ENCODE peak calls at places on chromosomes 2 and 18, in nine cellular contexts. One of them, this sample, is unnamed.

GRCh38 chr2:27808984-27809383 is 37.5 kb downstream of the MRPL33 start:
- DNase-seq in heart left ventricle: no peak
- DNase-seq in NB4: no peak
- DNase-seq in IMR-90: no peak
- DNase-seq in tibial nerve: no peak
- DNase-seq in Peyer's patch: no peak
- DNase-seq in sigmoid colon: no peak
- DNase-seq in spleen: no peak
- DNase-seq in upper lobe of left lung: no peak
- DNase-seq in this sample: no peak

GRCh38 chr2:152445791-152446201 is 110.8 kb downstream of the FMNL2 start:
- DNase-seq in heart left ventricle: no peak
- DNase-seq in NB4: no peak
- DNase-seq in Peyer's patch: no peak
- DNase-seq in spleen: no peak
- DNase-seq in tibial nerve: peak
- DNase-seq in upper lobe of left lung: no peak
- DNase-seq in IMR-90: peak
- DNase-seq in sigmoid colon: no peak
- DNase-seq in this sample: no peak

GRCh38 chr2:86258106-86258505 is 58.8 kb downstream of the MRPL35 start:
- DNase-seq in spleen: no peak
- DNase-seq in upper lobe of left lung: no peak
- DNase-seq in NB4: no peak
- DNase-seq in Peyer's patch: no peak
- DNase-seq in tibial nerve: no peak
- DNase-seq in heart left ventricle: no peak
- DNase-seq in IMR-90: no peak
- DNase-seq in sigmoid colon: no peak
- DNase-seq in this sample: no peak

GRCh38 chr2:75375646-75376582 is 176.6 kb upstream of the TACR1 start:
- DNase-seq in upper lobe of left lung: no peak
- DNase-seq in tibial nerve: no peak
- DNase-seq in spleen: no peak
- DNase-seq in sigmoid colon: no peak
- DNase-seq in IMR-90: peak
- DNase-seq in NB4: no peak
- DNase-seq in Peyer's patch: no peak
- DNase-seq in heart left ventricle: no peak
- DNase-seq in this sample: no peak

GRCh38 chr2:67476808-67477790 is 80.0 kb downstream of the ETAA1 start:
- DNase-seq in sigmoid colon: peak
- DNase-seq in NB4: peak
- DNase-seq in IMR-90: peak
- DNase-seq in Peyer's patch: no peak
- DNase-seq in tibial nerve: no peak
- DNase-seq in spleen: no peak
- DNase-seq in heart left ventricle: no peak
- DNase-seq in upper lobe of left lung: no peak
- DNase-seq in this sample: no peak

GRCh38 chr2:155377178-155377780 is 678.8 kb downstream of the KCNJ3 start:
- DNase-seq in spleen: no peak
- DNase-seq in NB4: peak
- DNase-seq in heart left ventricle: no peak
- DNase-seq in IMR-90: peak
- DNase-seq in Peyer's patch: no peak
- DNase-seq in upper lobe of left lung: no peak
- DNase-seq in sigmoid colon: no peak
- DNase-seq in tibial nerve: no peak
- DNase-seq in this sample: no peak

GRCh38 chr18:61892683-61893303 is at the start of gene RNF152:
- DNase-seq in Peyer's patch: peak
- DNase-seq in heart left ventricle: peak
- DNase-seq in upper lobe of left lung: peak
- DNase-seq in sigmoid colon: peak
- DNase-seq in spleen: no peak
- DNase-seq in NB4: no peak
- DNase-seq in IMR-90: peak
- DNase-seq in tibial nerve: peak
- DNase-seq in this sample: peak

GRCh38 chr2:100857915-100858314 is 38.0 kb downstream of the NPAS2 start:
- DNase-seq in sigmoid colon: no peak
- DNase-seq in Peyer's patch: no peak
- DNase-seq in tibial nerve: no peak
- DNase-seq in upper lobe of left lung: no peak
- DNase-seq in heart left ventricle: no peak
- DNase-seq in NB4: no peak
- DNase-seq in spleen: no peak
- DNase-seq in IMR-90: peak
- DNase-seq in this sample: no peak

GRCh38 chr2:174052639-174052976 is 87.4 kb upstream of the SP3 start:
- DNase-seq in sigmoid colon: no peak
- DNase-seq in tibial nerve: no peak
- DNase-seq in heart left ventricle: no peak
- DNase-seq in IMR-90: no peak
- DNase-seq in Peyer's patch: no peak
- DNase-seq in upper lobe of left lung: no peak
- DNase-seq in NB4: no peak
- DNase-seq in spleen: no peak
- DNase-seq in this sample: no peak
- H3K4me3 ChIP-seq in sigmoid colon: no peak
- H3K4me3 ChIP-seq in tibial nerve: no peak
- H3K4me3 ChIP-seq in heart left ventricle: no peak
- H3K4me3 ChIP-seq in IMR-90: no peak
- H3K4me3 ChIP-seq in Peyer's patch: no peak
- H3K4me3 ChIP-seq in upper lobe of left lung: no peak
- H3K4me3 ChIP-seq in NB4: no peak
- H3K4me3 ChIP-seq in spleen: no peak
- H3K4me3 ChIP-seq in this sample: no peak

DNA sequence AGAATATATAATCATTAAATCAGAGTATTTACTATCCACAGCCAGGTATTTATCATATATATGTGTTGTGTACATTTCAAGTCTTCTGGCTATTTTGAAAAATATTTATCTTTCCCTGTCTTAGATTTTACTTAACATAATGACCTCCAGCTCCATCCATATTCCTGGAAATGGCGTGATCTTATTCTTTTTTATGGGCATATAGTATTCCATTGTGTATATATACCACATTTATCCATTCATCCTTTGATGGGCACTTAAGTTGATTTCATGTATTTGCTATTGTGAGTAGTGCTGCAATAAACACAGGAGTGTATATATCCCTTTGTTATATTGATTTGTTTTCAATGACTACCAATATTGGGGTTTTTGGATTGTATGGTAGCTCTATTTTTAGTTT is 6.6 kb downstream of the GCC2 start:
- DNase-seq in Peyer's patch: no peak
- DNase-seq in heart left ventricle: no peak
- DNase-seq in NB4: no peak
- DNase-seq in upper lobe of left lung: no peak
- DNase-seq in sigmoid colon: no peak
- DNase-seq in spleen: no peak
- DNase-seq in IMR-90: no peak
- DNase-seq in tibial nerve: no peak
- DNase-seq in this sample: no peak
- TF ChIP-seq POLR2A in Peyer's patch: no peak
- TF ChIP-seq POLR2A in heart left ventricle: no peak
- TF ChIP-seq POLR2A in NB4: no peak
- TF ChIP-seq POLR2A in upper lobe of left lung: no peak
- TF ChIP-seq POLR2A in sigmoid colon: no peak
- TF ChIP-seq POLR2A in spleen: no peak
- TF ChIP-seq POLR2A in IMR-90: no peak
- TF ChIP-seq POLR2A in tibial nerve: no peak
- TF ChIP-seq POLR2A in this sample: no peak

GRCh38 chr18:8623549-8624106 is 14.4 kb downstream of the RAB12 start:
- DNase-seq in spleen: peak
- DNase-seq in Peyer's patch: no peak
- DNase-seq in NB4: peak
- DNase-seq in tibial nerve: no peak
- DNase-seq in heart left ventricle: peak
- DNase-seq in upper lobe of left lung: peak
- DNase-seq in sigmoid colon: no peak
- DNase-seq in IMR-90: no peak
- DNase-seq in this sample: no peak

GRCh38 chr18:8617907-8618306 is 8.7 kb downstream of the RAB12 start:
- DNase-seq in IMR-90: no peak
- DNase-seq in NB4: no peak
- DNase-seq in spleen: no peak
- DNase-seq in heart left ventricle: no peak
- DNase-seq in sigmoid colon: no peak
- DNase-seq in Peyer's patch: no peak
- DNase-seq in tibial nerve: no peak
- DNase-seq in upper lobe of left lung: no peak
- DNase-seq in this sample: no peak

GRCh38 chr18:8620845-8621244 is 11.6 kb downstream of the RAB12 start:
- DNase-seq in Peyer's patch: no peak
- DNase-seq in spleen: no peak
- DNase-seq in upper lobe of left lung: no peak
- DNase-seq in sigmoid colon: no peak
- DNase-seq in IMR-90: no peak
- DNase-seq in NB4: no peak
- DNase-seq in tibial nerve: no peak
- DNase-seq in heart left ventricle: no peak
- DNase-seq in this sample: no peak

GRCh38 chr18:8619041-8619440 is 9.8 kb downstream of the RAB12 start:
- DNase-seq in heart left ventricle: no peak
- DNase-seq in NB4: no peak
- DNase-seq in IMR-90: no peak
- DNase-seq in upper lobe of left lung: no peak
- DNase-seq in Peyer's patch: no peak
- DNase-seq in sigmoid colon: no peak
- DNase-seq in spleen: no peak
- DNase-seq in tibial nerve: no peak
- DNase-seq in this sample: no peak

DNA sequence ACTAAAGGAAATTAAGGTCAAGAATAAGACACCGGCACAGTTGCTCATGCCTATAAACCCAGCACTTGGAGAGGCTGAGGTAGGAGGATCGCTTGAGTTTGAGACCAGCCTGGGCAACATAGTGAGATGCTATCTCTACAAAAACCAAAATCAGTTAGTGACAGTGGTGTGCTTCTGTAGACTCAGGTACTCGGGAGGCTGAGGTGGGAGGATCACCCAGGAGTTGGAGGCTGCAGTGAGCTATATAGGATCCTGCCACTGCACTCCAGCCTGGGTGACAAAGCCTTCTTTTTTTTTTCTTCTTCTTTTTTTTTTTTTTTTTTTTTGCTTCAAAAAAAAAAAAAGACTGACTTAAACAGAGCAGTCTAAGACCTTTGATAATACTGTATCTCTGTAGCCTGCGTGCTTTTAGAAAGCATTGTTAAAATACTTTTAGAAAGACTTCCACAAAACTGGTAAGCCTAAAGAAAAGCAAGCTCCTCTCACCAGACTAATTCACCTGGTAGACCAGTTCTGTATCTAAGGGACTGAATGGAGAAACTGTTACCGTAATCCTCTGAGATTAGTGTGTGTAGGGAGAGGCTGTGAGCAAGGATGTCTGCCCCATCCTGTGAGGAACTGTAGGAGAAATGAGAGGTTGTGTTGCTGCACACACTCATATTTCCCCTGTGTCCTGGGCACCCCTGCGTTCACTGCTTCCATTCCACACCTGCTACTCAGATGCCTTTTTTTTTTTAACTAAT is 10.8 kb downstream of the RAB12 start:
- DNase-seq in upper lobe of left lung: no peak
- DNase-seq in sigmoid colon: no peak
- DNase-seq in Peyer's patch: no peak
- DNase-seq in tibial nerve: no peak
- DNase-seq in IMR-90: no peak
- DNase-seq in NB4: no peak
- DNase-seq in heart left ventricle: no peak
- DNase-seq in spleen: no peak
- DNase-seq in this sample: no peak
- H3K4me3 ChIP-seq in upper lobe of left lung: no peak
- H3K4me3 ChIP-seq in sigmoid colon: no peak
- H3K4me3 ChIP-seq in Peyer's patch: no peak
- H3K4me3 ChIP-seq in tibial nerve: no peak
- H3K4me3 ChIP-seq in IMR-90: no peak
- H3K4me3 ChIP-seq in NB4: no peak
- H3K4me3 ChIP-seq in heart left ventricle: no peak
- H3K4me3 ChIP-seq in spleen: no peak
- H3K4me3 ChIP-seq in this sample: no peak

GRCh38 chr2:38875227-38875575 is 533 bp downstream of the DHX57 start:
- DNase-seq in tibial nerve: no peak
- DNase-seq in NB4: no peak
- DNase-seq in heart left ventricle: no peak
- DNase-seq in IMR-90: peak
- DNase-seq in Peyer's patch: no peak
- DNase-seq in upper lobe of left lung: no peak
- DNase-seq in sigmoid colon: no peak
- DNase-seq in spleen: no peak
- DNase-seq in this sample: no peak

GRCh38 chr2:38873763-38874162 is 2.0 kb downstream of the DHX57 start:
- DNase-seq in IMR-90: no peak
- DNase-seq in Peyer's patch: no peak
- DNase-seq in spleen: no peak
- DNase-seq in upper lobe of left lung: no peak
- DNase-seq in tibial nerve: no peak
- DNase-seq in NB4: no peak
- DNase-seq in sigmoid colon: no peak
- DNase-seq in heart left ventricle: no peak
- DNase-seq in this sample: no peak

GRCh38 chr2:38871432-38871831 is 4.3 kb downstream of the DHX57 start:
- DNase-seq in spleen: no peak
- DNase-seq in NB4: no peak
- DNase-seq in tibial nerve: no peak
- DNase-seq in sigmoid colon: no peak
- DNase-seq in heart left ventricle: no peak
- DNase-seq in upper lobe of left lung: no peak
- DNase-seq in Peyer's patch: no peak
- DNase-seq in IMR-90: no peak
- DNase-seq in this sample: no peak

GRCh38 chr2:38876407-38876806 is 631 bp downstream of the MORN2 start:
- DNase-seq in NB4: no peak
- DNase-seq in spleen: no peak
- DNase-seq in upper lobe of left lung: no peak
- DNase-seq in sigmoid colon: no peak
- DNase-seq in Peyer's patch: no peak
- DNase-seq in IMR-90: no peak
- DNase-seq in tibial nerve: no peak
- DNase-seq in heart left ventricle: no peak
- DNase-seq in this sample: no peak

DNA sequence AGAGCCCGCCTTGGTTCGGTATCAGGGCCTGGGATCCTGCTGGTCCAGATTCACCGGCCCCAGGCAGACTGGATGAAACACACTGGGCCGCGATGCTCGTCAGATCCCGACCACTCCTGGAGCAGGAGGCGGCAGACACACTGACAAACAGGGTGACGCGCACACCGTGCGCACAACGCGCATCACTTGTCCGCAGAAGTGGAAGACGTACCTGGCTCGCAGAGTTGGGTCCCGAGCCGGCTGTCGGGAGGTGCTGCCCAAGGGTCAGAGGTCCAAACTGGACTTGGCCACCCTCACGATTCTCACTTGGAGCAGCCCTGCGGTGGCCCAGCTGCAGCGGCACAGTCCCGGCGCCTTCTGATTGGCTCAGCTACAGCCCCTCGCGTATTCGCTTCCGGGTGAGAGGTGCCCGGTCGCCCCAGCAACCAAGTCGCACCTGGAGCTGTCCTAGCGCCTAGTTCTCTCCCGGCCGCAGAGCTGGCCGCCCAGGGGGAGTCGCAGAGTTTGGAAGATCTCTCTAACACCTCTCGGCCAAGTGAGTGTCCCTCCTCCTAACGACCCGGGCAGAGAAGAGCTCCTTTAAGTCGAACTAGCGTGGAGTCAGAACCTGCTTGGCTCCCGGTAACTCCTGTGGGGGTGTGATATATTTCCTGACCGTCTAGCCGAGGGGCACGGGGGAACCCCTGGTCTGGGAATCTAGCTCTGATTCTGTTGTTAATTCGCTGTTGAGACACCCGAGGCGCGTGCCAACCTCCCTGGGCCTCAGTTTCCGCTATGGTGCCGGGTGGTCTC is at the start of the genes DHX57 and MORN2:
- DNase-seq in spleen: peak
- DNase-seq in NB4: peak
- DNase-seq in tibial nerve: peak
- DNase-seq in sigmoid colon: peak
- DNase-seq in Peyer's patch: peak
- DNase-seq in heart left ventricle: peak
- DNase-seq in upper lobe of left lung: peak
- DNase-seq in IMR-90: peak
- DNase-seq in this sample: peak
- TF ChIP-seq POLR2A in spleen: no peak
- TF ChIP-seq POLR2A in NB4: peak
- TF ChIP-seq POLR2A in tibial nerve: no peak
- TF ChIP-seq POLR2A in sigmoid colon: no peak
- TF ChIP-seq POLR2A in Peyer's patch: no peak
- TF ChIP-seq POLR2A in heart left ventricle: no peak
- TF ChIP-seq POLR2A in upper lobe of left lung: no peak
- TF ChIP-seq POLR2A in IMR-90: no peak
- TF ChIP-seq POLR2A in this sample: no peak

This sample was measured in breast epithelium.